ENCODE peak calls at places on chromosome 4, in four cellular contexts. E is PC-3, G is lower lobe of right lung, F is kidney. J is an unnamed sample. For H3K9me3 and H3K4me1, the result is how much of the 10 kb centered on the place peaks cover.

GRCh38 chr4:150002561-150002960 is 75.7 kb upstream of the DCLK2 start:
- DNase-seq in E (peak), G (no peak), F (no peak), J (no peak)

GRCh38 chr4:107736924-107737448 is 17.0 kb upstream of the PAPSS1 start:
- DNase-seq in E (peak), G (no peak), F (no peak), J (peak)

GRCh38 chr4:19982556-19982955 is 269.1 kb upstream of the SLIT2 start:
- DNase-seq in E (peak), G (no peak), F (no peak), J (no peak)

GRCh38 chr4:101348367-101348827 is 1.1 kb upstream of the PPP3CA start:
- DNase-seq in E (peak), G (no peak), F (no peak), J (no peak)

GRCh38 chr4:99458911-99459447 is 23.8 kb upstream of the ADH7 start:
- DNase-seq in E (peak), G (no peak), F (no peak), J (no peak)

GRCh38 chr4:120809518-120809917 is 113.0 kb downstream of the PRDM5 start:
- DNase-seq in E (no peak), G (no peak), F (no peak), J (no peak)

GRCh38 chr4:73984736-73985527 is 3.1 kb downstream of the PPBP start:
- DNase-seq in E (peak), G (no peak), F (no peak), J (no peak)

GRCh38 chr4:182212211-182212761 is 30.9 kb upstream of the TENM3 start:
- DNase-seq in E (no peak), G (peak), F (no peak), J (peak)

DNA sequence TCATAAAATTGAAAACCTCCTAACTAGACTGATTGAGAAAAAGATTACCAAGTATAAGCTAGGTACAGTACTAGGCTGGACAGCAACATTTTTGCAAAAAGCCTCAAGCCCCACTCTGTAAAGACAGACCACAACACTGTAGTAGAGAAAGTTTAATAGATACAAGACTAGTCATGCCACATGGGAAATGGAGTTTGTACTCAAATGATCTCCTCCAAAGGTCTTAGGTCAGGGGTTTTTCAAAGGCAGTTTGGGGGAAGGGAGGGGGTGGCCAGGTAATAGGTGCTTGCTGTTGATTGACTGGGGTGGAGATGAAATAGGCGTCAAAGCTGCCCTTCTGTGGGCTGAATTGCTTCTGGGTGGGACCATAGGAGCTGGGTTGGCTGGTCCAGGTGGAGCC is 14.2 kb downstream of the CNGA1 start:
- DNase-seq in E (no peak), G (no peak), F (no peak), J (no peak)
- H3K9me3 ChIP-seq in E (under half), G (under half), F (under half), J (under half)

GRCh38 chr4:152464030-152464823 is 71.7 kb downstream of the FBXW7 start:
- DNase-seq in E (no peak), G (no peak), F (no peak), J (no peak)

GRCh38 chr4:152463562-152463961 is 72.3 kb downstream of the FBXW7 start:
- DNase-seq in E (no peak), G (no peak), F (no peak), J (no peak)

GRCh38 chr4:152462047-152462446 is 73.8 kb downstream of the FBXW7 start:
- DNase-seq in E (no peak), G (no peak), F (no peak), J (no peak)

GRCh38 chr4:152460488-152460887 is 75.4 kb downstream of the FBXW7 start:
- DNase-seq in E (peak), G (no peak), F (no peak), J (no peak)

DNA sequence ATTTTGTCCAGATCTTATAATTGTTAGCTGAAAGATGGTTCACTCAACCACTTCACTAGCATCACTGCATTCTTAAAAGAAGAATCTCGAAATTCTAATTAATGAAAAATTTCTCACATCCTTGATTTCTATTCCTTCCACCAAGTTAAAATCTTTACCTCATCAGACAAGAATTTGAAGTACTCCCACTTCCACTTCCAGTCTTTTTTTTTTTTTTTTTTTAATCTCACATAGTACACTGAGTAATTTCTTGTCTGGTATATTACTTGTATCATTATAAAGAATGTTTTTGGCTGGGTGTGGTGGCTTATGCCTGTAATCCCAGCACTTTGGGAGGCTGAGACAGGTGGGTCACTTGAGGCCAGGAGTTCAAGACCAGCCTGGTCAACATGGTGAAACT is 73.2 kb downstream of the FBXW7 start:
- DNase-seq in E (no peak), G (no peak), F (no peak), J (no peak)
- H3K4me1 ChIP-seq in E (under half), G (under half), F (under half), J (under half)

GRCh38 chr4:186228514-186228894 is 1.2 kb downstream of the KLKB1 start:
- DNase-seq in E (no peak), G (no peak), F (no peak), J (no peak)

GRCh38 chr4:186227744-186228513 is 622 bp downstream of the KLKB1 start:
- DNase-seq in E (no peak), G (no peak), F (no peak), J (no peak)

GRCh38 chr4:186225848-186226247 is 1.5 kb upstream of the KLKB1 start:
- DNase-seq in E (no peak), G (no peak), F (no peak), J (no peak)

GRCh38 chr4:186227221-186227620 is at the start of gene KLKB1:
- DNase-seq in E (no peak), G (no peak), F (no peak), J (no peak)

GRCh38 chr4:186226521-186227189 is 652 bp upstream of the KLKB1 start:
- DNase-seq in E (no peak), G (no peak), F (peak), J (no peak)
- TF ChIP-seq CTCF in E (no peak), G (no peak), F (no peak), J (no peak)

GRCh38 chr4:11365039-11365438 is 63.7 kb downstream of the HS3ST1 start:
- DNase-seq in E (no peak), G (no peak), F (no peak), J (no peak)
- H3K9me3 ChIP-seq in E (under half), G (under half), F (under half), J (under half)

DNA sequence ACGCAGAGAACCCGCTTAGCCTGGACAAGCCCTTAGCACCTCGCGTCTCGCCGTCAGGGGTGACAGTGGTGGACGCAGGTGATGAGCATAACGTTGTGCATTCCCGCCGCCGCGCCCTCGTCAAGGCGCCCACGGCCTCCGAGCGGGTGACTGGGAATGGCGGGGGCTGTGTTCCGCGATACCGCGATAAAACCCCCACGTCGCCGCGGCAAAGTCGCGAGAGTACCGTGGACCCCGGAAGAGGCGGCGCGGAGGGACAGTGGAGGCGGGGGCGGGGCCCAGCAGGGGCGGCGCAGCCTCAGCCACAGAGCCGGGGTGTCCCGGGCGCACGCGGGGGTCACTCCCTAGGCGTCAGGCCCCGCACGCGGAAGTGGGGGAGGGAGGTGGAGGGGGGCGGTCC is 53.8 kb downstream of the ZFYVE28 start:
- DNase-seq in E (peak), G (peak), F (peak), J (no peak)
- H3K4me1 ChIP-seq in E (under half), G (under half), F (under half), J (under half)

GRCh38 chr4:82994834-82995233 is 15.8 kb downstream of the LIN54 start:
- DNase-seq in E (no peak), G (no peak), F (no peak), J (no peak)

GRCh38 chr4:82984459-82984858 is 26.2 kb downstream of the LIN54 start:
- DNase-seq in E (peak), G (no peak), F (no peak), J (peak)

GRCh38 chr4:82988323-82988832 is 22.2 kb downstream of the LIN54 start:
- DNase-seq in E (peak), G (no peak), F (no peak), J (no peak)

DNA sequence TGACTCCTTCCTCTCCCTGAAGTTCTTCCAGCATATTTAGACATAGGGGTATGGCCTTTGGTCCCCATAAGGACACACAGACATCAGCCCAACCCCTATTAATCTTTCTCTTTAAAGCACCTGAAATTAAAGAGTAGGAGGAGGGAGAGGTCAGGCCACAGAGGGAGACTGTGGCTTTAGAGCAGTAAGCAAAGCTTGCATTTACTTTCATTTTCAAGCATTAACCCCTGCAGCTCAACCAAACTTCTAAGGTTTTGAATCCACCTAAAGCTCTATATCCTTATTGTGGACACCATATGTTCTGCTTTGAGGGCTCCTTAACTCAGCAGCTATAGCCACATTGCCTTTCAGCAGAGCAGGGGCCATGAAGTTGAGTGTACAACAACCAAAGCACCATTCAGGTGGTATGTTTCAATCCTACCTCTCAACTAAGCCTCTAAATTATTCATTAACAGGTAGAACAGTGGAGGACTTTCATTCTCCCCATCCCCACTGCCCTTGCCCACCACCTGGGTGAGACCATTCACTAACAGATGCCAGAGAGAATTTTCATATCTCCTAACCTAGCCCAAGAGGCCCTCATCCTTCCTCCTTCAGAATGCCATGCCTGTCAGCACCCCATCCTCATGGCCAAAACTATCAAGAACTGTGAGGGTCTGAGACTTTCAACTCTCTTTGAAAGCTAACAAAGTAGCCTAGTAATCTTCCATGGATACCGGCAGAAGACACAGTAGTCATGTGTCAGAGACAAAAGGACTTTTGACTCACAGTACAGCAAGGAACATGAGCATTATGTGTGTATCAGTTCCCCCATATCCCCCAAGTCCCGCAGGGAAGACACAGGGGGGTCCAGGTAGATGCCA is 20.8 kb downstream of the LIN54 start:
- DNase-seq in E (no peak), G (no peak), F (no peak), J (no peak)
- TF ChIP-seq CTCF in E (no peak), G (no peak), F (no peak), J (no peak)

GRCh38 chr4:179116011-179116410 is 1673.8 kb upstream of the AGA start:
- DNase-seq in E (no peak), G (no peak), F (no peak), J (no peak)
- H3K9me3 ChIP-seq in E (under half), G (under half), F (under half), J (under half)

GRCh38 chr4:123406862-123407261 is 10.3 kb downstream of the SPRY1 start:
- DNase-seq in E (no peak), G (no peak), F (no peak), J (no peak)
- H3K4me1 ChIP-seq in E (under half), G (under half), F (under half), J (under half)